ENCODE peak calls at places on chromosomes 11 and 22, in six cellular contexts. V is transverse colon, J is ascending aorta, A is HCT116, Y is small intestine, U is ovary. C is an unnamed sample.

GRCh38 chr11:65427691-65428577 is 5.3 kb downstream of the NEAT1 start:
- DNase-seq in A (peak), J (peak), V (peak), Y (peak), U (peak), C (no peak)

GRCh38 chr22:44411226-44412135 is 86.6 kb downstream of the RTL6 start:
- DNase-seq in A (no peak), V (no peak), U (peak), Y (no peak), J (peak), C (no peak)

GRCh38 chr11:85759915-85760314 is 51.0 kb downstream of the SYTL2 start:
- DNase-seq in J (no peak), Y (no peak), A (peak), U (no peak), V (no peak), C (no peak)

GRCh38 chr11:73236879-73237278 is 18.8 kb downstream of the P2RY2 start:
- DNase-seq in Y (peak), V (peak), U (peak), J (no peak), A (peak), C (no peak)

GRCh38 chr22:16915711-16916110 is 90.5 kb upstream of the XKR3 start:
- DNase-seq in V (no peak), J (no peak), U (no peak), Y (no peak), A (no peak), C (no peak)

GRCh38 chr11:91261513-91261912 is 963.1 kb upstream of the FAT3 start:
- DNase-seq in J (no peak), U (no peak), V (no peak), Y (no peak), A (no peak), C (no peak)

GRCh38 chr11:76606102-76606793 is 64.3 kb downstream of the LRRC32 start:
- DNase-seq in Y (no peak), A (no peak), U (no peak), V (no peak), J (no peak), C (no peak)

GRCh38 chr11:65366340-65366773 is 11.8 kb downstream of the TIGD3 start:
- DNase-seq in Y (peak), U (no peak), A (peak), V (peak), J (no peak), C (no peak)

GRCh38 chr11:109123811-109124787 is 297.9 kb upstream of the C11orf87 start:
- DNase-seq in U (no peak), J (no peak), A (no peak), Y (no peak), V (no peak), C (no peak)

GRCh38 chr22:38353701-38354100 is 36.5 kb upstream of the CSNK1E start:
- DNase-seq in J (no peak), V (no peak), A (no peak), Y (no peak), U (no peak), C (no peak)

GRCh38 chr11:47108214-47108613 is 68.5 kb downstream of the ARFGAP2 start:
- DNase-seq in V (no peak), A (no peak), U (no peak), Y (no peak), J (no peak), C (no peak)

GRCh38 chr11:112588252-112588668 is 327.6 kb upstream of the PLET1 start:
- DNase-seq in U (peak), V (peak), A (peak), Y (peak), J (peak), C (peak)

GRCh38 chr11:72553748-72554147 is 119.4 kb upstream of the CLPB start:
- DNase-seq in V (no peak), J (no peak), U (no peak), A (no peak), Y (no peak), C (no peak)

GRCh38 chr11:88421530-88421929 is 84.0 kb upstream of the CTSC start:
- DNase-seq in A (no peak), Y (peak), V (no peak), U (no peak), J (no peak), C (no peak)

GRCh38 chr11:64156235-64157011 is 9.5 kb downstream of the MACROD1 start:
- DNase-seq in J (no peak), U (no peak), V (no peak), Y (no peak), A (no peak), C (no peak)

GRCh38 chr22:22156716-22157499 is 87.7 kb upstream of the VPREB1 start:
- DNase-seq in A (peak), J (peak), U (no peak), V (peak), Y (peak), C (no peak)

GRCh38 chr11:37503411-37504065 is 905.5 kb upstream of the RAG2 start:
- DNase-seq in J (no peak), U (no peak), Y (no peak), V (no peak), A (no peak), C (no peak)

GRCh38 chr11:134120143-134120850 is 51.4 kb downstream of the JAM3 start:
- DNase-seq in A (no peak), Y (no peak), J (peak), U (peak), V (peak), C (no peak)

GRCh38 chr11:76769645-76770586 is 13.2 kb upstream of the TSKU start:
- DNase-seq in A (no peak), J (no peak), Y (peak), U (no peak), V (peak), C (no peak)

GRCh38 chr11:34339149-34340064 is 18.4 kb downstream of the ABTB2 start:
- DNase-seq in V (no peak), A (no peak), Y (no peak), J (no peak), U (no peak), C (no peak)

GRCh38 chr22:45977003-45977395 is at the start of gene WNT7B:
- DNase-seq in U (no peak), V (no peak), Y (no peak), J (no peak), A (peak), C (no peak)

GRCh38 chr11:122758974-122759373 is 79.3 kb upstream of the CRTAM start:
- DNase-seq in J (no peak), V (no peak), U (no peak), A (no peak), Y (no peak), C (no peak)

DNA sequence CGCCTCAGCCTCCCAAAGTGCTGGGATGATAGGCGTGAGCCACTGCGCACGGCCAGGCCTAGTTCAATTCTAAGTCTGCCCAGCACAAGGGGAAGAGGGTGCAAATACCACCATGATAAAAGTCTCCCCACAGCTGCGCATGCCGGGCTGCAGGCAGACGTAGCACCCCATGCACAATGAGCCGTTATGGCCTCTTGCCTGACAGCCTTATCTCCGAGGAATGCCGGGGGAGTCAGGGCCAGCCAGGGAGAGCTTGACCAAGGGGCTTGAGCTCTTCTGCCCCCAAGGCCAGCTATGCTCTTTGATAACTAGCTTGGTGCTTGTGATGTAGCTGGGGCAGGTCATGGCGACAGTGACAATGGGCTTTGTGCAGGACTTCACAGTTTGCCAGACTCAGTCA is 13.7 kb upstream of the SCUBE1 start:
- DNase-seq in U (peak), V (no peak), Y (no peak), J (no peak), A (no peak), C (no peak)
- H3K27ac ChIP-seq in U (no peak), V (no peak), Y (no peak), J (no peak), A (no peak), C (no peak)

GRCh38 chr11:68267881-68268240 is 3.9 kb downstream of the C11orf24 start:
- DNase-seq in J (no peak), A (no peak), V (no peak), U (no peak), Y (no peak), C (no peak)
- H3K4me3 ChIP-seq in J (no peak), A (no peak), V (no peak), U (no peak), Y (no peak), C (no peak)

GRCh38 chr11:97742717-97743116 is 1278.0 kb upstream of the CNTN5 start:
- DNase-seq in A (no peak), Y (no peak), U (no peak), J (no peak), V (no peak), C (no peak)

GRCh38 chr11:97739892-97740782 is 1280.6 kb upstream of the CNTN5 start:
- DNase-seq in Y (no peak), J (no peak), U (no peak), V (no peak), A (no peak), C (no peak)

GRCh38 chr11:97738751-97739150 is 1282.0 kb upstream of the CNTN5 start:
- DNase-seq in Y (no peak), A (no peak), J (no peak), U (no peak), V (no peak), C (no peak)

GRCh38 chr11:97743205-97743742 is 1277.5 kb upstream of the CNTN5 start:
- DNase-seq in U (no peak), V (no peak), Y (no peak), J (no peak), A (no peak), C (no peak)

GRCh38 chr11:97740783-97741151 is 1280.0 kb upstream of the CNTN5 start:
- DNase-seq in Y (no peak), U (no peak), J (no peak), A (no peak), V (no peak), C (no peak)
- H3K27ac ChIP-seq in Y (peak), U (no peak), J (no peak), A (no peak), V (no peak), C (no peak)

GRCh38 chr22:29751669-29752068 is 15.1 kb downstream of the ZMAT5 start:
- DNase-seq in V (no peak), Y (no peak), A (no peak), J (no peak), U (no peak), C (no peak)

GRCh38 chr22:29748248-29748893 is 18.4 kb downstream of the ZMAT5 start:
- DNase-seq in Y (no peak), J (no peak), A (no peak), U (no peak), V (peak), C (no peak)

GRCh38 chr22:29750029-29750428 is 16.8 kb downstream of the ZMAT5 start:
- DNase-seq in J (no peak), A (no peak), Y (no peak), U (no peak), V (no peak), C (no peak)

GRCh38 chr22:29751139-29751538 is 15.7 kb downstream of the ZMAT5 start:
- DNase-seq in J (no peak), U (no peak), A (no peak), V (no peak), Y (no peak), C (no peak)

GRCh38 chr22:29750559-29750958 is 16.2 kb downstream of the ZMAT5 start:
- DNase-seq in V (no peak), Y (no peak), U (no peak), A (no peak), J (no peak), C (no peak)
- H3K4me3 ChIP-seq in V (no peak), Y (no peak), U (no peak), A (no peak), J (no peak), C (no peak)

GRCh38 chr22:31754813-31755212 is 994 bp downstream of the DEPDC5 start:
- DNase-seq in U (no peak), A (no peak), Y (no peak), J (no peak), V (no peak), C (no peak)
- H3K27ac ChIP-seq in U (peak), A (peak), Y (peak), J (peak), V (peak), C (peak)

DNA sequence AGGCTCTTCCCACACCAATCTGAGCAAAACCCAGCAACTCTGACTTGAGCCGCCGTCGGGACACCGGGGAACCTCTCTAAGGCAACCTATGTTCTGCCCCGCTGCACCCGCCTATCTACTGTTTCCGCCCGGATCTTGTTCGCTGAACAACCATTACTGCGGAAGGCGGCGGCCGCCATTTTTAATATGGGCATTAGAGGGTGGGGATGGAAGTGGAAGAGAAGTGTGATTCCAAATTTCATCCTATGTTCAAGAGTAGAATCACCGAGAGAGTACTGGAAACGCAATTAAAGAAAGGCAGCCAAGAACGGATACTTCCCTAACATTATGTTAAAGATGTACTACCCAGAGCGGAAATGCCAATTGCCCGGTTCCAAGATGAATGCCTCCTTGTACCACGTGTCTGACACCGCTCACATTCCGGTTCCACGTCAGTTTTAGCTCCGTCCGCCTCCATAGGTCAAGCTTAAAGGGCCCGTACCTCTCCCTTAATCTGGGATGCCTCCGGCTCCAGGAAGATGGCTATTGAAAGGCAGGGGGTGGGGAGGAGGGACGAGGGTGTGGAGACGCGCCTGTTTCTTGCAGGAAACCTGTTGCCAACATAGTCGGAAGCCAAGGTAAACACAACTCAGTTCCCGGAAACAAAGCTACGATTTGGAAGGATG is at the start of gene DPAGT1:
- DNase-seq in A (peak), J (peak), Y (peak), V (peak), U (peak), C (peak)
- H3K4me3 ChIP-seq in A (peak), J (peak), Y (peak), V (peak), U (peak), C (peak)

GRCh38 chr11:1009371-1009770 is 27.1 kb downstream of the MUC6 start:
- DNase-seq in V (no peak), U (no peak), Y (no peak), A (no peak), J (no peak), C (no peak)
- H3K27ac ChIP-seq in V (no peak), U (no peak), Y (no peak), A (no peak), J (no peak), C (no peak)

GRCh38 chr11:19499999-19500398 is 212.6 kb upstream of the NAV2 start:
- DNase-seq in V (no peak), Y (no peak), U (no peak), A (no peak), J (no peak), C (no peak)
- H3K4me3 ChIP-seq in V (no peak), Y (no peak), U (no peak), A (no peak), J (no peak), C (no peak)

GRCh38 chr11:128303383-128303782 is 284.0 kb downstream of the ETS1 start:
- DNase-seq in V (no peak), Y (no peak), J (no peak), A (no peak), U (no peak), C (no peak)

GRCh38 chr11:128305588-128305987 is 281.8 kb downstream of the ETS1 start:
- DNase-seq in U (no peak), Y (no peak), V (no peak), J (no peak), A (no peak), C (no peak)

GRCh38 chr11:128302425-128303186 is 284.8 kb downstream of the ETS1 start:
- DNase-seq in V (peak), U (no peak), J (no peak), A (no peak), Y (peak), C (no peak)

GRCh38 chr11:128308793-128309192 is 278.6 kb downstream of the ETS1 start:
- DNase-seq in U (no peak), Y (no peak), A (no peak), J (no peak), V (no peak), C (no peak)

GRCh38 chr11:128304666-128305485 is 282.5 kb downstream of the ETS1 start:
- DNase-seq in Y (peak), J (no peak), A (no peak), U (no peak), V (no peak), C (no peak)
- H3K27ac ChIP-seq in Y (peak), J (no peak), A (no peak), U (no peak), V (peak), C (no peak)

DNA sequence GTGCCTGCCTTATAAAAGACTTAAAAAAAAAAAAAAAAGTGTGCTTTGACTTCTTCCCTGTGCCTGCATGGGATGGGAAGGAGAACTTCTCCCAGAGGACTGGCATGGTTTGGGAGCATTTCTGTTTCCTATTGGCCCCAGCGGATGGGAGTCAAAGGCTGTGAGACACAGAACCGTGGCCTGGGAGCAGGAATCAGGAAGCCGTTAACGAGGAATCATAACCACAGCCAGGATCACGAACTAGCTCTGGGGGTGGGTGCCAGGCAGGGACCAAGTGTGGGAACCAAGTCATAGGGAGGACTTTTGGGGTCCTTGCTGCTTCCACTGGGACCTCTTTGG is 526 bp downstream of the C1QTNF6 start:
- DNase-seq in U (no peak), Y (peak), A (no peak), J (no peak), V (peak), C (no peak)
- H3K4me3 ChIP-seq in U (peak), Y (no peak), A (peak), J (peak), V (peak), C (peak)